ENCODE peak calls at places on chromosomes 12 and 14, in seven cellular contexts. T is NCI-H2081 treated with DMSO at 0.1 percent for 48 hours; R is left cardiac atrium; L is activated naive CD8-positive, alpha-beta T cell treated with anti-CD3 and anti-CD28 coated beads, Interleukin-2, amount 50 U/mL, for 24 hours; G is nucleus accumbens; M is NCI-H2029; C is LoVo. Y is an unnamed sample.

GRCh38 chr12:45878630-45879255 is 111.6 kb downstream of the SCAF11 start:
- DNase-seq in T (no peak), R (no peak), L (no peak), G (no peak), M (no peak), C (no peak), Y (no peak)

GRCh38 chr12:60148109-60148508 is 552.3 kb downstream of the SLC16A7 start:
- DNase-seq in T (no peak), R (no peak), L (no peak), G (no peak), M (no peak), C (no peak), Y (no peak)

GRCh38 chr14:93734086-93734822 is 54.0 kb downstream of the PRIMA1 start:
- DNase-seq in T (no peak), R (no peak), L (no peak), G (no peak), M (no peak), C (no peak), Y (no peak)

GRCh38 chr12:51393676-51394545 is 2.7 kb upstream of the GALNT6 start:
- DNase-seq in T (no peak), R (no peak), L (peak; percentile 61), G (no peak), M (no peak), C (no peak), Y (no peak)

GRCh38 chr14:61184117-61184516 is 97.0 kb downstream of the TMEM30B start:
- DNase-seq in T (no peak), R (no peak), L (no peak), G (no peak), M (no peak), C (no peak), Y (no peak)

GRCh38 chr12:4145990-4146859 is 127.3 kb upstream of the CCND2 start:
- DNase-seq in T (no peak), R (no peak), L (peak; percentile 68), G (no peak), M (no peak), C (no peak), Y (no peak)

GRCh38 chr14:42428996-42429395 is 822.3 kb downstream of the LRFN5 start:
- DNase-seq in T (no peak), R (no peak), L (peak; percentile 3), G (no peak), M (no peak), C (no peak), Y (no peak)

GRCh38 chr14:105322791-105323556 is 8.4 kb downstream of the PACS2 start:
- DNase-seq in T (no peak), R (no peak), L (no peak), G (no peak), M (no peak), C (no peak), Y (no peak)

GRCh38 chr14:84225243-84225642 is 1304.7 kb upstream of the FLRT2 start:
- DNase-seq in T (no peak), R (peak; percentile 57), L (no peak), G (no peak), M (no peak), C (no peak), Y (no peak)

GRCh38 chr14:94079891-94080605 is 954 bp downstream of the DDX24 start:
- DNase-seq in T (no peak), R (no peak), L (no peak), G (no peak), M (no peak), C (no peak), Y (no peak)

GRCh38 chr12:18683603-18684002 is 54.2 kb downstream of the PLCZ1 start:
- DNase-seq in T (no peak), R (no peak), L (no peak), G (no peak), M (no peak), C (no peak), Y (no peak)

GRCh38 chr12:93571854-93572711 is at the start of gene SOCS2:
- DNase-seq in T (no peak), R (peak; percentile 40), L (peak; percentile 32), G (no peak), M (no peak), C (peak; percentile 47), Y (peak; percentile 68)

GRCh38 chr12:116366456-116366776 is 88.9 kb upstream of the MED13L start:
- DNase-seq in T (no peak), R (no peak), L (no peak), G (no peak), M (peak; percentile 97), C (no peak), Y (no peak)

GRCh38 chr14:60655114-60655897 is 6.0 kb upstream of the SIX1 start:
- DNase-seq in T (no peak), R (no peak), L (no peak), G (no peak), M (peak; percentile 67), C (no peak), Y (no peak)

GRCh38 chr14:87966816-87967215 is 26.2 kb downstream of the GALC start:
- DNase-seq in T (no peak), R (no peak), L (no peak), G (no peak), M (no peak), C (no peak), Y (no peak)

GRCh38 chr14:72839351-72839750 is 54.5 kb downstream of the DPF3 start:
- DNase-seq in T (no peak), R (no peak), L (no peak), G (no peak), M (no peak), C (no peak), Y (no peak)

GRCh38 chr12:51969643-51970042 is 18.1 kb downstream of the ACVR1B start:
- DNase-seq in T (no peak), R (no peak), L (no peak), G (no peak), M (no peak), C (no peak), Y (no peak)

GRCh38 chr12:30218073-30218472 is 434.3 kb upstream of the TMTC1 start:
- DNase-seq in T (no peak), R (no peak), L (no peak), G (no peak), M (no peak), C (no peak), Y (no peak)

GRCh38 chr12:84994436-84994835 is 41.6 kb downstream of the TSPAN19 start:
- DNase-seq in T (no peak), R (no peak), L (no peak), G (no peak), M (no peak), C (no peak), Y (no peak)

GRCh38 chr14:23182372-23183014 is 967 bp downstream of the SLC7A8 start:
- DNase-seq in T (no peak), R (peak; percentile 41), L (peak; percentile 47), G (peak; percentile 18), M (peak; percentile 75), C (peak; percentile 59), Y (peak; percentile 33)

GRCh38 chr12:93279849-93280412 is 97.8 kb upstream of the NUDT4 start:
- DNase-seq in T (no peak), R (no peak), L (no peak), G (no peak), M (no peak), C (no peak), Y (peak; percentile 8)

Y was measured in endothelial cell.